ENCODE peak calls at places on chromosomes 11 and 22, in four cellular contexts. B is heart left ventricle, J is tibial nerve, V is AG04449. Y is an unnamed sample.

GRCh38 chr11:130085671-130086070 is 16.0 kb downstream of the APLP2 start:
- DNase-seq in B (no peak), J (no peak), V (no peak), Y (no peak)

GRCh38 chr11:94218372-94218771 is 86.0 kb upstream of the IZUMO1R start:
- DNase-seq in B (no peak), J (no peak), V (no peak), Y (no peak)

GRCh38 chr11:79129702-79130101 is 311.1 kb downstream of the TENM4 start:
- DNase-seq in B (no peak), J (no peak), V (no peak), Y (no peak)

GRCh38 chr11:61337706-61338268 is 4.8 kb downstream of the TKFC start:
- DNase-seq in B (no peak), J (no peak), V (no peak), Y (no peak)

GRCh38 chr11:61035086-61035835 is 63.8 kb downstream of the CD6 start:
- DNase-seq in B (no peak), J (no peak), V (no peak), Y (no peak)

GRCh38 chr11:76067099-76067498 is 139.2 kb downstream of the WNT11 start:
- DNase-seq in B (no peak), J (no peak), V (no peak), Y (no peak)

GRCh38 chr11:114774599-114775365 is 96.5 kb downstream of the NXPE2 start:
- DNase-seq in B (peak; percentile 35), J (no peak), V (no peak), Y (peak; percentile 79)

GRCh38 chr11:72758690-72759389 is 6.6 kb upstream of the ARAP1 start:
- DNase-seq in B (peak; percentile 69), J (no peak), V (peak; percentile 62), Y (peak; percentile 66)

GRCh38 chr22:47928626-47929025 is 1166.2 kb downstream of the TBC1D22A start:
- DNase-seq in B (no peak), J (no peak), V (no peak), Y (no peak)

GRCh38 chr22:24434472-24435322 is 7.3 kb downstream of the ADORA2A start:
- DNase-seq in B (peak; percentile 59), J (no peak), V (no peak), Y (no peak)

GRCh38 chr11:29962243-29962642 is 54.6 kb downstream of the KCNA4 start:
- DNase-seq in B (no peak), J (no peak), V (no peak), Y (no peak)

GRCh38 chr11:25890626-25891250 is 441.2 kb upstream of the ANO3 start:
- DNase-seq in B (no peak), J (no peak), V (no peak), Y (no peak)

GRCh38 chr22:21448627-21449416 is 18.4 kb upstream of the TMEM191C start:
- DNase-seq in B (no peak), J (peak; percentile 9), V (no peak), Y (no peak)

GRCh38 chr22:43118024-43118849 is 7.7 kb downstream of the BIK start:
- DNase-seq in B (no peak), J (no peak), V (no peak), Y (no peak)

GRCh38 chr22:39283312-39284141 is 35.9 kb downstream of the RPL3 start:
- DNase-seq in B (peak; percentile 84), J (no peak), V (no peak), Y (no peak)

GRCh38 chr11:2390871-2391662 is 9.5 kb upstream of the TSSC4 start:
- DNase-seq in B (peak; percentile 77), J (no peak), V (no peak), Y (no peak)

GRCh38 chr11:34454308-34455032 is 15.7 kb downstream of the CAT start:
- DNase-seq in B (no peak), J (no peak), V (no peak), Y (no peak)

GRCh38 chr22:49855491-49855911 is 1.9 kb downstream of the ZBED4 start:
- DNase-seq in B (no peak), J (no peak), V (no peak), Y (no peak)

GRCh38 chr22:38696606-38697005 is 4.1 kb downstream of the JOSD1 start:
- DNase-seq in B (no peak), J (no peak), V (no peak), Y (no peak)

GRCh38 chr22:41263704-41264103 is 22.3 kb downstream of the RANGAP1 start:
- DNase-seq in B (no peak), J (no peak), V (no peak), Y (no peak)

GRCh38 chr11:78061088-78061920 is 2.4 kb upstream of the THRSP start:
- DNase-seq in B (peak; percentile 81), J (no peak), V (no peak), Y (no peak)

GRCh38 chr22:33958741-33959140 is 38.5 kb upstream of the LARGE1 start:
- DNase-seq in B (no peak), J (no peak), V (no peak), Y (no peak)

GRCh38 chr22:17060126-17060525 is 24.7 kb upstream of the IL17RA start:
- DNase-seq in B (no peak), J (no peak), V (no peak), Y (no peak)

GRCh38 chr11:127412722-127413121 is 412.2 kb upstream of the KIRREL3 start:
- DNase-seq in B (no peak), J (no peak), V (no peak), Y (no peak)

GRCh38 chr22:45579306-45579705 is 76.6 kb downstream of the FBLN1 start:
- DNase-seq in B (no peak), J (no peak), V (no peak), Y (no peak)

GRCh38 chr11:64735860-64736259 is 8.1 kb downstream of the RASGRP2 start:
- DNase-seq in B (no peak), J (no peak), V (no peak), Y (no peak)
- TF ChIP-seq CTCF in B (no peak), J (no peak), V (no peak), Y (no peak)

GRCh38 chr11:86537541-86538222 is 134.7 kb downstream of the ME3 start:
- DNase-seq in B (no peak), J (no peak), V (no peak), Y (no peak)
- TF ChIP-seq CTCF in B (peak; percentile 30), J (no peak), V (peak; percentile 15), Y (no peak)

GRCh38 chr22:37126882-37127281 is 17.4 kb upstream of the TMPRSS6 start:
- DNase-seq in B (no peak), J (no peak), V (no peak), Y (no peak)
- TF ChIP-seq CTCF in B (peak; percentile 6), J (no peak), V (peak; percentile 24), Y (no peak)

DNA sequence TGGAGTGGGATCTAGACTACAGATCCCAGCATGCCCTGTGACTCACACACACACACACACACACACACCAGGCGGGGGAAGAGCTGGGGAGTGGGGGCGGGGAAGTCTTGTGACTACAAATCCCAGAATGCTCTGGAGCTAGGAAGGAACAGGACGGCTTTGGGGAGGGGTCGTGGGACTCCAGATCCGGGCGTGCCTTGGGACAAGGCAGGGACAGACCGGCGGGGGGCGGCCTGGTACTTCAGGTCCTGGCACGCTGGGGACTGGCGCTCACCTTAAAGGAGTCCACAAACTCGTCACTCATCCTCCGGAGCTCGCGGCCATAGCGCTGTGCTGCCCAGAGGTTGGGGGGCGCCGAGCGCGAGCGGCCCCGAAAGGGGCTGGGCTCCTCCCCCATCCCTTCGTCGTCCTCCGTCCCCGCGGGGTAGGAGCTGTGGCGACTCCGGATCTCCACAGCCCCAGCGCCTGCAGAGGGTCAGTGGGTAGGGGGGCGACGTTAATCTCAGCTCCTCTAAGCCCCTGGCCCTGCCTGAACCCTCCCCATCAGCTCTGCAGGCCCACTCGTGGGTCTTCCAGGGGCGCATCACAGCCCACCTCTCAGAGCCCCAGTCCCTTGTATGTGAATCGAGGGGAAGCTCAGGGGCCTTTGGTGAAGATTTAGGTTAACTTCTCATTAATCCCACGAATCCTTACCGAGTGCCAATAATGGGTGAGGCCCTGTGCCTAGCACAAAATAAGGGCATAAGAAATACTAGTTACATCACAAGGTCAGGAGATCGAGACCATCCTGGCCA is 12.9 kb downstream of the BAD start:
- DNase-seq in B (peak; percentile 95), J (peak; percentile 86), V (peak; percentile 82), Y (peak; percentile 85)
- TF ChIP-seq CTCF in B (peak; percentile 57), J (no peak), V (no peak), Y (no peak)